ENCODE peak calls at places on chromosomes 7 and 10, in ten cellular contexts. K is stimulated activated CD4-positive, alpha-beta T cell treated with anti-CD3 and anti-CD28 coated beads, Interleukin-12 subunit alpha, Interleukin-12 subunit beta, amount 100 ng/mL, for 24 hours; Y is HS-5; N is lung microvascular endothelial cell; A is GM04504; U is C1 segment of cervical spinal cord; G is GM06990; J is retinal pigment epithelial cell; X is KBM-7; R is activated CD8-positive, alpha-beta T cell treated with anti-CD3 and anti-CD28 coated beads, Interleukin-2, amount 10 ng/mL, durations not matched to agents 7 days and 5 days. F is an unnamed sample.
A peak's percentile ranks its signal among the peaks of the same experiment; 100 is the strongest.

GRCh38 chr10:124696446-124697392 is 47.5 kb downstream of the FAM53B start:
- DNase-seq in K (no peak), Y (no peak), N (no peak), A (no peak), U (no peak), G (peak; percentile 65), J (no peak), X (no peak), R (peak; percentile 52), F (peak; percentile 81)

GRCh38 chr7:92768501-92769360 is 67.6 kb downstream of the CDK6 start:
- DNase-seq in K (peak; percentile 16), Y (no peak), N (peak; percentile 57), A (no peak), U (peak; percentile 15), G (peak; percentile 57), J (no peak), X (no peak), R (no peak), F (peak; percentile 49)

GRCh38 chr10:96641896-96642295 is 55.1 kb upstream of the TM9SF3 start:
- DNase-seq in K (no peak), Y (no peak), N (no peak), A (no peak), U (no peak), G (no peak), J (no peak), X (no peak), R (no peak), F (no peak)

GRCh38 chr10:96536129-96536528 is 22.4 kb upstream of the TLL2 start:
- DNase-seq in K (no peak), Y (no peak), N (no peak), A (no peak), U (no peak), G (no peak), J (no peak), X (no peak), R (no peak), F (no peak)

GRCh38 chr10:114356786-114357588 is 47.3 kb downstream of the AFAP1L2 start:
- DNase-seq in K (no peak), Y (peak; percentile 1), N (peak; percentile 27), A (no peak), U (no peak), G (no peak), J (no peak), X (no peak), R (no peak), F (no peak)

GRCh38 chr7:13800694-13801448 is 188.6 kb downstream of the ETV1 start:
- DNase-seq in K (no peak), Y (peak; percentile 95), N (peak; percentile 98), A (peak; percentile 26), U (no peak), G (no peak), J (peak; percentile 59), X (no peak), R (no peak), F (no peak)

GRCh38 chr7:110373514-110374258 is 717.2 kb upstream of the LRRN3 start:
- DNase-seq in K (no peak), Y (no peak), N (no peak), A (no peak), U (no peak), G (no peak), J (peak; percentile 94), X (no peak), R (no peak), F (no peak)

GRCh38 chr7:133053321-133053891 is 28.5 kb downstream of the CHCHD3 start:
- DNase-seq in K (no peak), Y (peak; percentile 89), N (peak; percentile 81), A (peak; percentile 88), U (no peak), G (no peak), J (peak; percentile 93), X (no peak), R (no peak), F (peak; percentile 26)

GRCh38 chr7:108016841-108017775 is 14.1 kb upstream of the LAMB1 start:
- DNase-seq in K (no peak), Y (no peak), N (peak; percentile 70), A (no peak), U (no peak), G (no peak), J (no peak), X (peak; percentile 33), R (no peak), F (no peak)

GRCh38 chr10:80485410-80486135 is 31.5 kb downstream of the TSPAN14 start:
- DNase-seq in K (no peak), Y (no peak), N (no peak), A (no peak), U (no peak), G (no peak), J (no peak), X (no peak), R (no peak), F (no peak)

GRCh38 chr10:73876971-73877370 is 2.6 kb upstream of the CAMK2G start:
- DNase-seq in K (no peak), Y (no peak), N (no peak), A (no peak), U (no peak), G (no peak), J (no peak), X (no peak), R (no peak), F (no peak)

GRCh38 chr10:28359334-28359733 is 56.5 kb upstream of the MPP7 start:
- DNase-seq in K (no peak), Y (no peak), N (no peak), A (no peak), U (no peak), G (no peak), J (no peak), X (no peak), R (no peak), F (no peak)

GRCh38 chr7:74267756-74268565 is 13.8 kb upstream of the RFC2 start:
- DNase-seq in K (no peak), Y (no peak), N (no peak), A (no peak), U (no peak), G (no peak), J (no peak), X (no peak), R (no peak), F (no peak)

F was measured in GM20000.